ENCODE peak calls at places on chromosomes 7 and 10, in seven cellular contexts. One of them, this sample, is unnamed.

GRCh38 chr7:29442146-29442545 is 121.5 kb upstream of the PRR15 start:
- DNase-seq in mammary epithelial cell: peak; percentile 70
- DNase-seq in AG04450: no peak
- DNase-seq in activated T-helper 1 cell treated with anti-CD3 and anti-CD28 coated beads, Interleukin-12 subunit alpha, Interleukin-12 subunit beta, Interleukin-2, Interleukin-4 antibody, amounts not matched to agents 30 ng/mL and 10 ng/mL and 1 ng/mL, durations not matched to agents 14 hours and 24 hours and 36 hours: no peak
- DNase-seq in effector CD4-positive, alpha-beta T cell: no peak
- DNase-seq in substantia nigra: no peak
- DNase-seq in HS-27A: peak; percentile 24
- DNase-seq in this sample: no peak

GRCh38 chr10:103820101-103821062 is 35.0 kb downstream of the SH3PXD2A start:
- DNase-seq in effector CD4-positive, alpha-beta T cell: no peak
- DNase-seq in substantia nigra: peak; percentile 4
- DNase-seq in mammary epithelial cell: no peak
- DNase-seq in activated T-helper 1 cell treated with anti-CD3 and anti-CD28 coated beads, Interleukin-12 subunit alpha, Interleukin-12 subunit beta, Interleukin-2, Interleukin-4 antibody, amounts not matched to agents 30 ng/mL and 10 ng/mL and 1 ng/mL, durations not matched to agents 14 hours and 24 hours and 36 hours: no peak
- DNase-seq in AG04450: no peak
- DNase-seq in HS-27A: no peak
- DNase-seq in this sample: no peak

GRCh38 chr10:63415635-63416244 is 50.0 kb downstream of the JMJD1C start:
- DNase-seq in effector CD4-positive, alpha-beta T cell: no peak
- DNase-seq in AG04450: no peak
- DNase-seq in substantia nigra: no peak
- DNase-seq in activated T-helper 1 cell treated with anti-CD3 and anti-CD28 coated beads, Interleukin-12 subunit alpha, Interleukin-12 subunit beta, Interleukin-2, Interleukin-4 antibody, amounts not matched to agents 30 ng/mL and 10 ng/mL and 1 ng/mL, durations not matched to agents 14 hours and 24 hours and 36 hours: no peak
- DNase-seq in HS-27A: no peak
- DNase-seq in mammary epithelial cell: no peak
- DNase-seq in this sample: no peak

GRCh38 chr10:61975107-61975932 is 73.8 kb downstream of the ARID5B start:
- DNase-seq in substantia nigra: no peak
- DNase-seq in effector CD4-positive, alpha-beta T cell: no peak
- DNase-seq in AG04450: peak; percentile 36
- DNase-seq in mammary epithelial cell: peak; percentile 72
- DNase-seq in HS-27A: no peak
- DNase-seq in activated T-helper 1 cell treated with anti-CD3 and anti-CD28 coated beads, Interleukin-12 subunit alpha, Interleukin-12 subunit beta, Interleukin-2, Interleukin-4 antibody, amounts not matched to agents 30 ng/mL and 10 ng/mL and 1 ng/mL, durations not matched to agents 14 hours and 24 hours and 36 hours: no peak
- DNase-seq in this sample: no peak

GRCh38 chr10:110311357-110311949 is 6.7 kb upstream of the SMNDC1 start:
- DNase-seq in substantia nigra: no peak
- DNase-seq in AG04450: peak; percentile 26
- DNase-seq in HS-27A: no peak
- DNase-seq in effector CD4-positive, alpha-beta T cell: peak; percentile 7
- DNase-seq in mammary epithelial cell: peak; percentile 47
- DNase-seq in activated T-helper 1 cell treated with anti-CD3 and anti-CD28 coated beads, Interleukin-12 subunit alpha, Interleukin-12 subunit beta, Interleukin-2, Interleukin-4 antibody, amounts not matched to agents 30 ng/mL and 10 ng/mL and 1 ng/mL, durations not matched to agents 14 hours and 24 hours and 36 hours: no peak
- DNase-seq in this sample: no peak

GRCh38 chr10:105585753-105586152 is 944.7 kb downstream of the SORCS3 start:
- DNase-seq in HS-27A: peak; percentile 59
- DNase-seq in mammary epithelial cell: peak; percentile 12
- DNase-seq in activated T-helper 1 cell treated with anti-CD3 and anti-CD28 coated beads, Interleukin-12 subunit alpha, Interleukin-12 subunit beta, Interleukin-2, Interleukin-4 antibody, amounts not matched to agents 30 ng/mL and 10 ng/mL and 1 ng/mL, durations not matched to agents 14 hours and 24 hours and 36 hours: no peak
- DNase-seq in effector CD4-positive, alpha-beta T cell: no peak
- DNase-seq in substantia nigra: no peak
- DNase-seq in AG04450: peak; percentile 33
- DNase-seq in this sample: no peak

GRCh38 chr7:34090796-34091195 is 185.5 kb downstream of the BMPER start:
- DNase-seq in HS-27A: no peak
- DNase-seq in AG04450: no peak
- DNase-seq in effector CD4-positive, alpha-beta T cell: no peak
- DNase-seq in substantia nigra: no peak
- DNase-seq in activated T-helper 1 cell treated with anti-CD3 and anti-CD28 coated beads, Interleukin-12 subunit alpha, Interleukin-12 subunit beta, Interleukin-2, Interleukin-4 antibody, amounts not matched to agents 30 ng/mL and 10 ng/mL and 1 ng/mL, durations not matched to agents 14 hours and 24 hours and 36 hours: no peak
- DNase-seq in mammary epithelial cell: no peak
- DNase-seq in this sample: no peak

GRCh38 chr7:77205706-77206105 is 6.1 kb upstream of the FGL2 start:
- DNase-seq in HS-27A: no peak
- DNase-seq in AG04450: no peak
- DNase-seq in activated T-helper 1 cell treated with anti-CD3 and anti-CD28 coated beads, Interleukin-12 subunit alpha, Interleukin-12 subunit beta, Interleukin-2, Interleukin-4 antibody, amounts not matched to agents 30 ng/mL and 10 ng/mL and 1 ng/mL, durations not matched to agents 14 hours and 24 hours and 36 hours: no peak
- DNase-seq in effector CD4-positive, alpha-beta T cell: no peak
- DNase-seq in substantia nigra: no peak
- DNase-seq in mammary epithelial cell: no peak
- DNase-seq in this sample: no peak

GRCh38 chr7:101402081-101402779 is 39.6 kb downstream of the COL26A1 start:
- DNase-seq in AG04450: no peak
- DNase-seq in activated T-helper 1 cell treated with anti-CD3 and anti-CD28 coated beads, Interleukin-12 subunit alpha, Interleukin-12 subunit beta, Interleukin-2, Interleukin-4 antibody, amounts not matched to agents 30 ng/mL and 10 ng/mL and 1 ng/mL, durations not matched to agents 14 hours and 24 hours and 36 hours: no peak
- DNase-seq in substantia nigra: no peak
- DNase-seq in HS-27A: peak; percentile 19
- DNase-seq in mammary epithelial cell: peak; percentile 50
- DNase-seq in effector CD4-positive, alpha-beta T cell: no peak
- DNase-seq in this sample: no peak

GRCh38 chr7:5634107-5634950 is 147.1 kb downstream of the RNF216 start:
- DNase-seq in activated T-helper 1 cell treated with anti-CD3 and anti-CD28 coated beads, Interleukin-12 subunit alpha, Interleukin-12 subunit beta, Interleukin-2, Interleukin-4 antibody, amounts not matched to agents 30 ng/mL and 10 ng/mL and 1 ng/mL, durations not matched to agents 14 hours and 24 hours and 36 hours: no peak
- DNase-seq in effector CD4-positive, alpha-beta T cell: no peak
- DNase-seq in mammary epithelial cell: no peak
- DNase-seq in substantia nigra: peak; percentile 73
- DNase-seq in AG04450: peak; percentile 78
- DNase-seq in HS-27A: no peak
- DNase-seq in this sample: no peak

GRCh38 chr7:128084896-128085608 is 53.8 kb upstream of the LRRC4 start:
- DNase-seq in activated T-helper 1 cell treated with anti-CD3 and anti-CD28 coated beads, Interleukin-12 subunit alpha, Interleukin-12 subunit beta, Interleukin-2, Interleukin-4 antibody, amounts not matched to agents 30 ng/mL and 10 ng/mL and 1 ng/mL, durations not matched to agents 14 hours and 24 hours and 36 hours: no peak
- DNase-seq in effector CD4-positive, alpha-beta T cell: no peak
- DNase-seq in substantia nigra: no peak
- DNase-seq in AG04450: no peak
- DNase-seq in HS-27A: no peak
- DNase-seq in mammary epithelial cell: no peak
- DNase-seq in this sample: no peak

GRCh38 chr7:65448824-65449504 is 75.3 kb downstream of the ZNF92 start:
- DNase-seq in effector CD4-positive, alpha-beta T cell: no peak
- DNase-seq in HS-27A: no peak
- DNase-seq in mammary epithelial cell: peak; percentile 93
- DNase-seq in activated T-helper 1 cell treated with anti-CD3 and anti-CD28 coated beads, Interleukin-12 subunit alpha, Interleukin-12 subunit beta, Interleukin-2, Interleukin-4 antibody, amounts not matched to agents 30 ng/mL and 10 ng/mL and 1 ng/mL, durations not matched to agents 14 hours and 24 hours and 36 hours: no peak
- DNase-seq in substantia nigra: no peak
- DNase-seq in AG04450: peak; percentile 24
- DNase-seq in this sample: no peak

GRCh38 chr10:128036011-128036615 is 90.1 kb downstream of the MKI67 start:
- DNase-seq in mammary epithelial cell: no peak
- DNase-seq in HS-27A: no peak
- DNase-seq in AG04450: no peak
- DNase-seq in substantia nigra: no peak
- DNase-seq in activated T-helper 1 cell treated with anti-CD3 and anti-CD28 coated beads, Interleukin-12 subunit alpha, Interleukin-12 subunit beta, Interleukin-2, Interleukin-4 antibody, amounts not matched to agents 30 ng/mL and 10 ng/mL and 1 ng/mL, durations not matched to agents 14 hours and 24 hours and 36 hours: no peak
- DNase-seq in effector CD4-positive, alpha-beta T cell: no peak
- DNase-seq in this sample: no peak

GRCh38 chr10:31728698-31729224 is 199.9 kb downstream of the ARHGAP12 start:
- DNase-seq in mammary epithelial cell: no peak
- DNase-seq in effector CD4-positive, alpha-beta T cell: no peak
- DNase-seq in HS-27A: no peak
- DNase-seq in activated T-helper 1 cell treated with anti-CD3 and anti-CD28 coated beads, Interleukin-12 subunit alpha, Interleukin-12 subunit beta, Interleukin-2, Interleukin-4 antibody, amounts not matched to agents 30 ng/mL and 10 ng/mL and 1 ng/mL, durations not matched to agents 14 hours and 24 hours and 36 hours: no peak
- DNase-seq in AG04450: no peak
- DNase-seq in substantia nigra: no peak
- DNase-seq in this sample: no peak

GRCh38 chr7:15280078-15280734 is 281.6 kb downstream of the AGMO start:
- DNase-seq in activated T-helper 1 cell treated with anti-CD3 and anti-CD28 coated beads, Interleukin-12 subunit alpha, Interleukin-12 subunit beta, Interleukin-2, Interleukin-4 antibody, amounts not matched to agents 30 ng/mL and 10 ng/mL and 1 ng/mL, durations not matched to agents 14 hours and 24 hours and 36 hours: no peak
- DNase-seq in effector CD4-positive, alpha-beta T cell: no peak
- DNase-seq in HS-27A: no peak
- DNase-seq in mammary epithelial cell: no peak
- DNase-seq in substantia nigra: no peak
- DNase-seq in AG04450: no peak
- DNase-seq in this sample: no peak

GRCh38 chr7:135380351-135380750 is 129.6 kb downstream of the CNOT4 start:
- DNase-seq in effector CD4-positive, alpha-beta T cell: no peak
- DNase-seq in mammary epithelial cell: no peak
- DNase-seq in substantia nigra: no peak
- DNase-seq in AG04450: no peak
- DNase-seq in activated T-helper 1 cell treated with anti-CD3 and anti-CD28 coated beads, Interleukin-12 subunit alpha, Interleukin-12 subunit beta, Interleukin-2, Interleukin-4 antibody, amounts not matched to agents 30 ng/mL and 10 ng/mL and 1 ng/mL, durations not matched to agents 14 hours and 24 hours and 36 hours: no peak
- DNase-seq in HS-27A: no peak
- DNase-seq in this sample: no peak

GRCh38 chr7:144133307-144133706 is 10.3 kb downstream of the OR2A14 start:
- DNase-seq in activated T-helper 1 cell treated with anti-CD3 and anti-CD28 coated beads, Interleukin-12 subunit alpha, Interleukin-12 subunit beta, Interleukin-2, Interleukin-4 antibody, amounts not matched to agents 30 ng/mL and 10 ng/mL and 1 ng/mL, durations not matched to agents 14 hours and 24 hours and 36 hours: no peak
- DNase-seq in HS-27A: no peak
- DNase-seq in substantia nigra: no peak
- DNase-seq in AG04450: no peak
- DNase-seq in mammary epithelial cell: no peak
- DNase-seq in effector CD4-positive, alpha-beta T cell: no peak
- DNase-seq in this sample: no peak

GRCh38 chr10:77746313-77746712 is 108.7 kb upstream of the KCNMA1 start:
- DNase-seq in AG04450: no peak
- DNase-seq in HS-27A: no peak
- DNase-seq in effector CD4-positive, alpha-beta T cell: no peak
- DNase-seq in activated T-helper 1 cell treated with anti-CD3 and anti-CD28 coated beads, Interleukin-12 subunit alpha, Interleukin-12 subunit beta, Interleukin-2, Interleukin-4 antibody, amounts not matched to agents 30 ng/mL and 10 ng/mL and 1 ng/mL, durations not matched to agents 14 hours and 24 hours and 36 hours: no peak
- DNase-seq in substantia nigra: no peak
- DNase-seq in mammary epithelial cell: peak; percentile 57
- DNase-seq in this sample: no peak

This sample was measured in CD8-positive, alpha-beta memory T cell.